ENCODE peak calls at places on chromosomes 3 and 15, in four cellular contexts. One of them, this sample, is unnamed.

GRCh38 chr15:91921188-91921820 is 67.8 kb downstream of the SLCO3A1 start:
- ATAC-seq in CD4-positive, alpha-beta T cell: peak
- ATAC-seq in activated naive CD8-positive, alpha-beta T cell treated with anti-CD3 and anti-CD28 coated beads, Interleukin-2, amount 50 U/mL, for 24 hours: peak
- ATAC-seq in stimulated activated naive CD8-positive, alpha-beta T cell treated with anti-CD3 and anti-CD28 coated beads, Interleukin-15, amount 100 ng/mL, for 72 hours: peak
- ATAC-seq in this sample: peak

GRCh38 chr3:59812778-59813558 is 763.1 kb upstream of the CFAP20DC start:
- ATAC-seq in stimulated activated naive CD8-positive, alpha-beta T cell treated with anti-CD3 and anti-CD28 coated beads, Interleukin-15, amount 100 ng/mL, for 72 hours: no peak
- ATAC-seq in CD4-positive, alpha-beta T cell: no peak
- ATAC-seq in activated naive CD8-positive, alpha-beta T cell treated with anti-CD3 and anti-CD28 coated beads, Interleukin-2, amount 50 U/mL, for 24 hours: no peak
- ATAC-seq in this sample: no peak

GRCh38 chr3:12415014-12415653 is 69.1 kb upstream of the TSEN2 start:
- ATAC-seq in stimulated activated naive CD8-positive, alpha-beta T cell treated with anti-CD3 and anti-CD28 coated beads, Interleukin-15, amount 100 ng/mL, for 72 hours: no peak
- ATAC-seq in activated naive CD8-positive, alpha-beta T cell treated with anti-CD3 and anti-CD28 coated beads, Interleukin-2, amount 50 U/mL, for 24 hours: no peak
- ATAC-seq in CD4-positive, alpha-beta T cell: no peak
- ATAC-seq in this sample: no peak

GRCh38 chr3:10357592-10358308 is 36.8 kb upstream of the SEC13 start:
- ATAC-seq in activated naive CD8-positive, alpha-beta T cell treated with anti-CD3 and anti-CD28 coated beads, Interleukin-2, amount 50 U/mL, for 24 hours: peak
- ATAC-seq in CD4-positive, alpha-beta T cell: no peak
- ATAC-seq in stimulated activated naive CD8-positive, alpha-beta T cell treated with anti-CD3 and anti-CD28 coated beads, Interleukin-15, amount 100 ng/mL, for 72 hours: peak
- ATAC-seq in this sample: peak

GRCh38 chr15:81292516-81293001 is 31.4 kb downstream of the STARD5 start:
- ATAC-seq in CD4-positive, alpha-beta T cell: peak
- ATAC-seq in stimulated activated naive CD8-positive, alpha-beta T cell treated with anti-CD3 and anti-CD28 coated beads, Interleukin-15, amount 100 ng/mL, for 72 hours: peak
- ATAC-seq in activated naive CD8-positive, alpha-beta T cell treated with anti-CD3 and anti-CD28 coated beads, Interleukin-2, amount 50 U/mL, for 24 hours: peak
- ATAC-seq in this sample: peak

GRCh38 chr3:184739594-184740505 is 28.0 kb upstream of the MAGEF1 start:
- ATAC-seq in activated naive CD8-positive, alpha-beta T cell treated with anti-CD3 and anti-CD28 coated beads, Interleukin-2, amount 50 U/mL, for 24 hours: no peak
- ATAC-seq in CD4-positive, alpha-beta T cell: no peak
- ATAC-seq in stimulated activated naive CD8-positive, alpha-beta T cell treated with anti-CD3 and anti-CD28 coated beads, Interleukin-15, amount 100 ng/mL, for 72 hours: peak
- ATAC-seq in this sample: no peak

GRCh38 chr3:31941230-31941632 is 39.8 kb downstream of the OSBPL10 start:
- ATAC-seq in CD4-positive, alpha-beta T cell: no peak
- ATAC-seq in activated naive CD8-positive, alpha-beta T cell treated with anti-CD3 and anti-CD28 coated beads, Interleukin-2, amount 50 U/mL, for 24 hours: no peak
- ATAC-seq in stimulated activated naive CD8-positive, alpha-beta T cell treated with anti-CD3 and anti-CD28 coated beads, Interleukin-15, amount 100 ng/mL, for 72 hours: no peak
- ATAC-seq in this sample: no peak

GRCh38 chr3:49174586-49174985 is 3.2 kb downstream of the KLHDC8B start:
- ATAC-seq in CD4-positive, alpha-beta T cell: no peak
- ATAC-seq in activated naive CD8-positive, alpha-beta T cell treated with anti-CD3 and anti-CD28 coated beads, Interleukin-2, amount 50 U/mL, for 24 hours: peak
- ATAC-seq in stimulated activated naive CD8-positive, alpha-beta T cell treated with anti-CD3 and anti-CD28 coated beads, Interleukin-15, amount 100 ng/mL, for 72 hours: no peak
- ATAC-seq in this sample: no peak

GRCh38 chr15:74817370-74817737 is 4.7 kb downstream of the LMAN1L start:
- ATAC-seq in activated naive CD8-positive, alpha-beta T cell treated with anti-CD3 and anti-CD28 coated beads, Interleukin-2, amount 50 U/mL, for 24 hours: no peak
- ATAC-seq in CD4-positive, alpha-beta T cell: no peak
- ATAC-seq in stimulated activated naive CD8-positive, alpha-beta T cell treated with anti-CD3 and anti-CD28 coated beads, Interleukin-15, amount 100 ng/mL, for 72 hours: no peak
- ATAC-seq in this sample: no peak

GRCh38 chr15:74783808-74784175 is 1.9 kb downstream of the CSK start:
- ATAC-seq in CD4-positive, alpha-beta T cell: no peak
- ATAC-seq in activated naive CD8-positive, alpha-beta T cell treated with anti-CD3 and anti-CD28 coated beads, Interleukin-2, amount 50 U/mL, for 24 hours: no peak
- ATAC-seq in stimulated activated naive CD8-positive, alpha-beta T cell treated with anti-CD3 and anti-CD28 coated beads, Interleukin-15, amount 100 ng/mL, for 72 hours: no peak
- ATAC-seq in this sample: no peak

GRCh38 chr15:52440414-52440813 is 88.3 kb downstream of the MYO5A start:
- ATAC-seq in activated naive CD8-positive, alpha-beta T cell treated with anti-CD3 and anti-CD28 coated beads, Interleukin-2, amount 50 U/mL, for 24 hours: peak
- ATAC-seq in stimulated activated naive CD8-positive, alpha-beta T cell treated with anti-CD3 and anti-CD28 coated beads, Interleukin-15, amount 100 ng/mL, for 72 hours: peak
- ATAC-seq in CD4-positive, alpha-beta T cell: no peak
- ATAC-seq in this sample: no peak

GRCh38 chr3:138434875-138435772 is 708 bp downstream of the ESYT3 start:
- ATAC-seq in CD4-positive, alpha-beta T cell: no peak
- ATAC-seq in stimulated activated naive CD8-positive, alpha-beta T cell treated with anti-CD3 and anti-CD28 coated beads, Interleukin-15, amount 100 ng/mL, for 72 hours: peak
- ATAC-seq in activated naive CD8-positive, alpha-beta T cell treated with anti-CD3 and anti-CD28 coated beads, Interleukin-2, amount 50 U/mL, for 24 hours: no peak
- ATAC-seq in this sample: no peak

GRCh38 chr15:67121725-67122600 is 56.6 kb downstream of the SMAD3 start:
- ATAC-seq in activated naive CD8-positive, alpha-beta T cell treated with anti-CD3 and anti-CD28 coated beads, Interleukin-2, amount 50 U/mL, for 24 hours: no peak
- ATAC-seq in CD4-positive, alpha-beta T cell: no peak
- ATAC-seq in stimulated activated naive CD8-positive, alpha-beta T cell treated with anti-CD3 and anti-CD28 coated beads, Interleukin-15, amount 100 ng/mL, for 72 hours: no peak
- ATAC-seq in this sample: no peak

GRCh38 chr3:154900777-154901176 is 179.3 kb upstream of the MME start:
- ATAC-seq in stimulated activated naive CD8-positive, alpha-beta T cell treated with anti-CD3 and anti-CD28 coated beads, Interleukin-15, amount 100 ng/mL, for 72 hours: no peak
- ATAC-seq in activated naive CD8-positive, alpha-beta T cell treated with anti-CD3 and anti-CD28 coated beads, Interleukin-2, amount 50 U/mL, for 24 hours: no peak
- ATAC-seq in CD4-positive, alpha-beta T cell: no peak
- ATAC-seq in this sample: no peak

GRCh38 chr3:123750209-123750608 is 133.9 kb downstream of the MYLK start:
- ATAC-seq in activated naive CD8-positive, alpha-beta T cell treated with anti-CD3 and anti-CD28 coated beads, Interleukin-2, amount 50 U/mL, for 24 hours: no peak
- ATAC-seq in CD4-positive, alpha-beta T cell: no peak
- ATAC-seq in stimulated activated naive CD8-positive, alpha-beta T cell treated with anti-CD3 and anti-CD28 coated beads, Interleukin-15, amount 100 ng/mL, for 72 hours: no peak
- ATAC-seq in this sample: no peak

GRCh38 chr3:47158208-47158607 is 5.7 kb downstream of the SETD2 start:
- ATAC-seq in activated naive CD8-positive, alpha-beta T cell treated with anti-CD3 and anti-CD28 coated beads, Interleukin-2, amount 50 U/mL, for 24 hours: no peak
- ATAC-seq in CD4-positive, alpha-beta T cell: no peak
- ATAC-seq in stimulated activated naive CD8-positive, alpha-beta T cell treated with anti-CD3 and anti-CD28 coated beads, Interleukin-15, amount 100 ng/mL, for 72 hours: no peak
- ATAC-seq in this sample: no peak

GRCh38 chr15:64825081-64825430 is 391 bp downstream of the PIF1 start:
- ATAC-seq in CD4-positive, alpha-beta T cell: peak
- ATAC-seq in activated naive CD8-positive, alpha-beta T cell treated with anti-CD3 and anti-CD28 coated beads, Interleukin-2, amount 50 U/mL, for 24 hours: peak
- ATAC-seq in stimulated activated naive CD8-positive, alpha-beta T cell treated with anti-CD3 and anti-CD28 coated beads, Interleukin-15, amount 100 ng/mL, for 72 hours: peak
- ATAC-seq in this sample: no peak

GRCh38 chr15:101499863-101500713 is 10.6 kb upstream of the PCSK6 start:
- ATAC-seq in CD4-positive, alpha-beta T cell: no peak
- ATAC-seq in stimulated activated naive CD8-positive, alpha-beta T cell treated with anti-CD3 and anti-CD28 coated beads, Interleukin-15, amount 100 ng/mL, for 72 hours: peak
- ATAC-seq in activated naive CD8-positive, alpha-beta T cell treated with anti-CD3 and anti-CD28 coated beads, Interleukin-2, amount 50 U/mL, for 24 hours: no peak
- ATAC-seq in this sample: peak

GRCh38 chr3:193701896-193702644 is 109.1 kb downstream of the OPA1 start:
- ATAC-seq in activated naive CD8-positive, alpha-beta T cell treated with anti-CD3 and anti-CD28 coated beads, Interleukin-2, amount 50 U/mL, for 24 hours: no peak
- ATAC-seq in CD4-positive, alpha-beta T cell: no peak
- ATAC-seq in stimulated activated naive CD8-positive, alpha-beta T cell treated with anti-CD3 and anti-CD28 coated beads, Interleukin-15, amount 100 ng/mL, for 72 hours: no peak
- ATAC-seq in this sample: peak

GRCh38 chr15:49758456-49758855 is 137.6 kb downstream of the DTWD1 start:
- ATAC-seq in CD4-positive, alpha-beta T cell: no peak
- ATAC-seq in activated naive CD8-positive, alpha-beta T cell treated with anti-CD3 and anti-CD28 coated beads, Interleukin-2, amount 50 U/mL, for 24 hours: no peak
- ATAC-seq in stimulated activated naive CD8-positive, alpha-beta T cell treated with anti-CD3 and anti-CD28 coated beads, Interleukin-15, amount 100 ng/mL, for 72 hours: no peak
- ATAC-seq in this sample: no peak

GRCh38 chr3:186895406-186895805 is 34.9 kb upstream of the ST6GAL1 start:
- ATAC-seq in CD4-positive, alpha-beta T cell: no peak
- ATAC-seq in activated naive CD8-positive, alpha-beta T cell treated with anti-CD3 and anti-CD28 coated beads, Interleukin-2, amount 50 U/mL, for 24 hours: no peak
- ATAC-seq in stimulated activated naive CD8-positive, alpha-beta T cell treated with anti-CD3 and anti-CD28 coated beads, Interleukin-15, amount 100 ng/mL, for 72 hours: no peak
- ATAC-seq in this sample: no peak

GRCh38 chr15:60134609-60135008 is 130.5 kb downstream of the FOXB1 start:
- ATAC-seq in activated naive CD8-positive, alpha-beta T cell treated with anti-CD3 and anti-CD28 coated beads, Interleukin-2, amount 50 U/mL, for 24 hours: no peak
- ATAC-seq in CD4-positive, alpha-beta T cell: no peak
- ATAC-seq in stimulated activated naive CD8-positive, alpha-beta T cell treated with anti-CD3 and anti-CD28 coated beads, Interleukin-15, amount 100 ng/mL, for 72 hours: no peak
- ATAC-seq in this sample: no peak

GRCh38 chr3:42610978-42611377 is 10.5 kb downstream of the NKTR start:
- ATAC-seq in stimulated activated naive CD8-positive, alpha-beta T cell treated with anti-CD3 and anti-CD28 coated beads, Interleukin-15, amount 100 ng/mL, for 72 hours: no peak
- ATAC-seq in CD4-positive, alpha-beta T cell: peak
- ATAC-seq in activated naive CD8-positive, alpha-beta T cell treated with anti-CD3 and anti-CD28 coated beads, Interleukin-2, amount 50 U/mL, for 24 hours: no peak
- ATAC-seq in this sample: no peak

GRCh38 chr15:100150906-100151305 is 190.9 kb downstream of the ADAMTS17 start:
- ATAC-seq in CD4-positive, alpha-beta T cell: no peak
- ATAC-seq in stimulated activated naive CD8-positive, alpha-beta T cell treated with anti-CD3 and anti-CD28 coated beads, Interleukin-15, amount 100 ng/mL, for 72 hours: no peak
- ATAC-seq in activated naive CD8-positive, alpha-beta T cell treated with anti-CD3 and anti-CD28 coated beads, Interleukin-2, amount 50 U/mL, for 24 hours: peak
- ATAC-seq in this sample: no peak

This sample was measured in stimulated activated memory B cell treated with anti-CD40 and anti-IgM and Interleukin-4, amounts not matched to agents 10 μg/mL and 1 μg/mL and 100 μg/mL, for 72 hours.